ENCODE peak calls at places on chromosomes 16 and 17, in nine cellular contexts. One of them, this sample, is unnamed.
A peak's percentile ranks its signal among the peaks of the same experiment; 100 is the strongest.

GRCh38 chr16:1082952-1083675 is 10.6 kb downstream of the SSTR5 start:
- DNase-seq in A172: peak; percentile 44
- DNase-seq in non-pigmented ciliary epithelial cell: no peak
- DNase-seq in NB4: no peak
- DNase-seq in spleen: no peak
- DNase-seq in heart right ventricle: no peak
- DNase-seq in IMR-90: no peak
- DNase-seq in Peyer's patch: no peak
- DNase-seq in ACHN: no peak
- DNase-seq in this sample: no peak

GRCh38 chr16:66605177-66605999 is 884 bp downstream of the CMTM3 start:
- DNase-seq in A172: peak; percentile 51
- DNase-seq in non-pigmented ciliary epithelial cell: no peak
- DNase-seq in NB4: peak; percentile 67
- DNase-seq in spleen: peak; percentile 94
- DNase-seq in heart right ventricle: peak; percentile 69
- DNase-seq in IMR-90: peak; percentile 34
- DNase-seq in Peyer's patch: peak; percentile 64
- DNase-seq in ACHN: peak; percentile 63
- DNase-seq in this sample: peak; percentile 81

GRCh38 chr17:82931696-82932060 is 91.9 kb upstream of the ZNF750 start:
- DNase-seq in A172: peak; percentile 62
- DNase-seq in non-pigmented ciliary epithelial cell: peak; percentile 63
- DNase-seq in NB4: no peak
- DNase-seq in spleen: no peak
- DNase-seq in heart right ventricle: peak; percentile 59
- DNase-seq in IMR-90: peak; percentile 94
- DNase-seq in Peyer's patch: no peak
- DNase-seq in ACHN: no peak
- DNase-seq in this sample: peak; percentile 89

GRCh38 chr16:70470141-70470926 is 15.9 kb downstream of the FCSK start:
- DNase-seq in A172: no peak
- DNase-seq in non-pigmented ciliary epithelial cell: no peak
- DNase-seq in NB4: no peak
- DNase-seq in spleen: no peak
- DNase-seq in heart right ventricle: no peak
- DNase-seq in IMR-90: no peak
- DNase-seq in Peyer's patch: no peak
- DNase-seq in ACHN: no peak
- DNase-seq in this sample: no peak

GRCh38 chr16:53745753-53746258 is 41.9 kb downstream of the FTO start:
- DNase-seq in A172: peak; percentile 52
- DNase-seq in non-pigmented ciliary epithelial cell: no peak
- DNase-seq in NB4: no peak
- DNase-seq in spleen: no peak
- DNase-seq in heart right ventricle: no peak
- DNase-seq in IMR-90: peak; percentile 62
- DNase-seq in Peyer's patch: no peak
- DNase-seq in ACHN: peak; percentile 92
- DNase-seq in this sample: no peak

GRCh38 chr16:49493836-49494235 is 120.2 kb downstream of the C16orf78 start:
- DNase-seq in A172: no peak
- DNase-seq in non-pigmented ciliary epithelial cell: no peak
- DNase-seq in NB4: no peak
- DNase-seq in spleen: peak; percentile 38
- DNase-seq in heart right ventricle: no peak
- DNase-seq in IMR-90: no peak
- DNase-seq in Peyer's patch: peak; percentile 26
- DNase-seq in ACHN: no peak
- DNase-seq in this sample: peak; percentile 20

GRCh38 chr17:43601280-43602050 is 55.3 kb upstream of the ETV4 start:
- DNase-seq in A172: peak; percentile 66
- DNase-seq in non-pigmented ciliary epithelial cell: no peak
- DNase-seq in NB4: no peak
- DNase-seq in spleen: no peak
- DNase-seq in heart right ventricle: peak; percentile 30
- DNase-seq in IMR-90: peak; percentile 51
- DNase-seq in Peyer's patch: no peak
- DNase-seq in ACHN: no peak
- DNase-seq in this sample: peak; percentile 85

GRCh38 chr16:49485663-49486062 is 112.1 kb downstream of the C16orf78 start:
- DNase-seq in A172: no peak
- DNase-seq in non-pigmented ciliary epithelial cell: no peak
- DNase-seq in NB4: no peak
- DNase-seq in spleen: peak; percentile 12
- DNase-seq in heart right ventricle: no peak
- DNase-seq in IMR-90: no peak
- DNase-seq in Peyer's patch: no peak
- DNase-seq in ACHN: no peak
- DNase-seq in this sample: no peak

GRCh38 chr17:6079155-6079554 is 9.0 kb downstream of the WSCD1 start:
- DNase-seq in A172: no peak
- DNase-seq in non-pigmented ciliary epithelial cell: no peak
- DNase-seq in NB4: no peak
- DNase-seq in spleen: no peak
- DNase-seq in heart right ventricle: no peak
- DNase-seq in IMR-90: no peak
- DNase-seq in Peyer's patch: no peak
- DNase-seq in ACHN: no peak
- DNase-seq in this sample: no peak